ENCODE peak calls at places on chromosomes 12 and 14, in four cellular contexts. R is adrenal gland; E is stimulated activated CD4-positive, alpha-beta T cell treated with anti-CD3 and anti-CD28 coated beads, TNF-alpha, amount 100 ng/mL, for 24 hours; B is AG04450. P is an unnamed sample.

GRCh38 chr12:59194794-59195193 is 274.5 kb upstream of the LRIG3 start:
- DNase-seq in B (no peak), E (no peak), R (no peak), P (no peak)

GRCh38 chr12:95608252-95609033 is 57.2 kb upstream of the USP44 start:
- DNase-seq in R (peak; percentile 33), B (no peak), E (no peak), P (no peak)

GRCh38 chr12:105672576-105672975 is 342.1 kb downstream of the C12orf75 start:
- DNase-seq in B (no peak), R (peak; percentile 55), E (no peak), P (no peak)

GRCh38 chr12:2341871-2342270 is 289.1 kb downstream of the CACNA1C start:
- DNase-seq in R (no peak), B (peak; percentile 39), E (no peak), P (no peak)

GRCh38 chr12:68919581-68920239 is 13.3 kb downstream of the CPM start:
- DNase-seq in R (no peak), E (peak; percentile 45), B (no peak), P (no peak)

GRCh38 chr14:89397569-89397968 is 19.5 kb downstream of the FOXN3 start:
- DNase-seq in B (no peak), E (no peak), R (no peak), P (no peak)

GRCh38 chr14:89408907-89409675 is 7.9 kb downstream of the FOXN3 start:
- DNase-seq in B (no peak), E (no peak), R (peak; percentile 56), P (no peak)

GRCh38 chr12:6644257-6644596 is 3.0 kb downstream of the ACRBP start:
- DNase-seq in R (peak; percentile 29), B (no peak), E (no peak), P (no peak)

GRCh38 chr14:74478996-74479635 is 14.0 kb downstream of the NPC2 start:
- DNase-seq in B (no peak), R (no peak), E (no peak), P (no peak)

GRCh38 chr12:107618106-107618505 is 67.5 kb upstream of the PWP1 start:
- DNase-seq in E (no peak), R (no peak), B (no peak), P (no peak)

GRCh38 chr12:41264281-41264680 is 76.2 kb downstream of the PDZRN4 start:
- DNase-seq in R (no peak), B (no peak), E (no peak), P (no peak)

GRCh38 chr12:8572507-8572906 is 31.8 kb upstream of the CLEC4E start:
- DNase-seq in E (no peak), R (peak; percentile 2), B (no peak), P (no peak)

GRCh38 chr14:104799657-104800599 is 973 bp upstream of the ZBTB42 start:
- DNase-seq in B (peak; percentile 29), R (peak; percentile 91), E (peak; percentile 79), P (peak; percentile 75)

GRCh38 chr14:99534863-99535262 is 53.7 kb downstream of the CCNK start:
- DNase-seq in R (no peak), B (no peak), E (no peak), P (no peak)

GRCh38 chr14:34912182-34912581 is 37.0 kb upstream of the BAZ1A start:
- DNase-seq in B (no peak), E (no peak), R (no peak), P (no peak)

GRCh38 chr12:2963154-2963759 is 4.1 kb downstream of the TEAD4 start:
- DNase-seq in R (peak; percentile 28), E (no peak), B (no peak), P (no peak)

GRCh38 chr12:72681028-72681427 is 408.9 kb downstream of the TRHDE start:
- DNase-seq in E (no peak), B (no peak), R (no peak), P (no peak)

GRCh38 chr12:45671254-45671653 is 58.3 kb upstream of the ARID2 start:
- DNase-seq in R (no peak), E (no peak), B (peak; percentile 21), P (no peak)

GRCh38 chr12:39990122-39991101 is 115.5 kb downstream of the SLC2A13 start:
- DNase-seq in B (peak; percentile 2), R (peak; percentile 77), E (peak; percentile 46), P (peak; percentile 37)

GRCh38 chr14:34857689-34858449 is 17.3 kb downstream of the BAZ1A start:
- DNase-seq in R (no peak), E (no peak), B (no peak), P (no peak)

GRCh38 chr14:100309028-100309718 is 2.9 kb upstream of the SLC25A29 start:
- DNase-seq in R (no peak), B (no peak), E (no peak), P (no peak)

GRCh38 chr12:69130064-69130463 is 109.3 kb upstream of the CPSF6 start:
- DNase-seq in E (no peak), B (no peak), R (no peak), P (no peak)

GRCh38 chr14:58792421-58792820 is 154.7 kb downstream of the DACT1 start:
- DNase-seq in E (no peak), R (no peak), B (no peak), P (no peak)

GRCh38 chr12:90321369-90321768 is 612.7 kb upstream of the ATP2B1 start:
- DNase-seq in B (no peak), R (no peak), E (no peak), P (no peak)

GRCh38 chr12:41743835-41744234 is 400.8 kb downstream of the GXYLT1 start:
- DNase-seq in B (no peak), E (no peak), R (no peak), P (no peak)

GRCh38 chr12:106118-106561 is 39.6 kb downstream of the IQSEC3 start:
- DNase-seq in E (no peak), R (no peak), B (no peak), P (no peak)

GRCh38 chr12:114673169-114673833 is 10.7 kb downstream of the TBX3 start:
- DNase-seq in E (no peak), B (peak; percentile 87), R (peak; percentile 75), P (no peak)

GRCh38 chr14:33943081-33943480 is 7.8 kb downstream of the EGLN3 start:
- DNase-seq in E (no peak), R (no peak), B (no peak), P (no peak)

GRCh38 chr12:124445826-124446225 is 121.6 kb downstream of the NCOR2 start:
- DNase-seq in R (no peak), E (no peak), B (no peak), P (no peak)

GRCh38 chr12:116924558-116925453 is 14.1 kb downstream of the FBXW8 start:
- DNase-seq in E (peak; percentile 13), B (peak; percentile 44), R (peak; percentile 12), P (peak; percentile 16)

GRCh38 chr14:76811561-76811960 is 1.1 kb downstream of the ANGEL1 start:
- DNase-seq in B (no peak), E (no peak), R (no peak), P (no peak)

GRCh38 chr14:60646202-60646886 is 2.9 kb downstream of the SIX1 start:
- DNase-seq in B (no peak), E (no peak), R (no peak), P (no peak)

GRCh38 chr12:115774148-115774905 is 503.2 kb downstream of the MED13L start:
- DNase-seq in B (no peak), E (no peak), R (no peak), P (no peak)

GRCh38 chr14:104299993-104300761 is 161.8 kb downstream of the KIF26A start:
- DNase-seq in R (no peak), E (no peak), B (no peak), P (no peak)

GRCh38 chr12:54373619-54374554 is 9.6 kb upstream of the GPR84 start:
- DNase-seq in E (no peak), R (no peak), B (no peak), P (no peak)

GRCh38 chr12:5307065-5307464 is 124.8 kb upstream of the NTF3 start:
- DNase-seq in E (no peak), R (no peak), B (no peak), P (no peak)

GRCh38 chr12:76685246-76685678 is 78.7 kb upstream of the ZDHHC17 start:
- DNase-seq in E (no peak), R (no peak), B (peak; percentile 20), P (no peak)

P was measured in activated T-helper 9 cell treated with anti-CD3 and anti-CD28 coated beads, Interleukin-2, amount 50 U/mL, for 16 hours.